ENCODE peak calls at places on chromosomes 3 and 15, in four cellular contexts. O, J, D and M are unnamed samples.

GRCh38 chr15:51828621-51829359 is 663 bp upstream of the TMOD3 start:
- DNase-seq in J (no peak), D (no peak), O (no peak), M (no peak)

GRCh38 chr3:64047214-64047613 is 23.9 kb upstream of the PSMD6 start:
- DNase-seq in O (no peak), J (no peak), D (no peak), M (no peak)

GRCh38 chr3:45010718-45011355 is 15.3 kb upstream of the CLEC3B start:
- DNase-seq in J (no peak), O (peak; percentile 53), D (no peak), M (peak; percentile 93)

GRCh38 chr3:174957081-174957480 is 97.9 kb downstream of the NAALADL2 start:
- DNase-seq in D (no peak), J (no peak), O (peak; percentile 17), M (peak; percentile 27)

GRCh38 chr3:33911525-33912322 is 113.3 kb downstream of the PDCD6IP start:
- DNase-seq in D (no peak), J (peak; percentile 52), O (peak; percentile 45), M (peak; percentile 21)

GRCh38 chr15:39998511-39998910 is 40.5 kb downstream of the SRP14 start:
- DNase-seq in O (no peak), D (no peak), J (no peak), M (no peak)

GRCh38 chr3:194178128-194178527 is 42.2 kb downstream of the HES1 start:
- DNase-seq in D (no peak), O (no peak), J (no peak), M (no peak)

GRCh38 chr15:89383635-89384604 is 49.3 kb upstream of the POLG start:
- DNase-seq in J (no peak), D (no peak), O (peak; percentile 73), M (no peak)

GRCh38 chr3:149623819-149624218 is 34.0 kb downstream of the WWTR1 start:
- DNase-seq in O (no peak), J (no peak), D (no peak), M (no peak)

DNA sequence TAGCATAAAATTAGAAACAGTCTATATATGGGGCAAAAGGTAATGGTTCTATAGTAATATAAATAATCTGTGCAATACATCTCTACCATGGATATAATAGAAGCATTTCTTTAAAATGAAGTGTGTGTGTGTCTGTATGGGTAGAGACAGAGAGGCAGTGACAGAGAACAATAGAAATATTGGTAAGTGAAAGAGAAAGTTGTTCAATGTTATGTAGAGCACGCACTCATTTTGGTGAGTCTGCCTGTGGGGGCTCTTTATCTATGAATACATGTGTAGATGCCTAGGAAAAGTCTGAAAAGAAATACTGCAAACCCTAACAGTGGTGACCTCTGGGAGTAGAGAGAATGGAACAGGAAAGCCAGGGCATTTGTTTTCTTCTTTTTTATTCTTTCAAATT is 182.6 kb downstream of the STAC start:
- DNase-seq in J (no peak), O (no peak), D (no peak), M (no peak)
- H3K4me3 ChIP-seq in J (no peak overlapping the region), O (no peak overlapping the region), D (no peak overlapping the region), M (no peak overlapping the region)

GRCh38 chr15:69271217-69271616 is 27.5 kb upstream of the PAQR5 start:
- DNase-seq in J (no peak), D (no peak), O (no peak), M (no peak)

GRCh38 chr15:69277316-69277715 is 21.4 kb upstream of the PAQR5 start:
- DNase-seq in O (no peak), D (no peak), J (no peak), M (no peak)

GRCh38 chr15:69275933-69276565 is 22.7 kb upstream of the PAQR5 start:
- DNase-seq in D (no peak), O (no peak), J (no peak), M (no peak)

GRCh38 chr15:69272139-69272538 is 26.6 kb upstream of the PAQR5 start:
- DNase-seq in D (no peak), O (peak; percentile 42), J (no peak), M (no peak)

DNA sequence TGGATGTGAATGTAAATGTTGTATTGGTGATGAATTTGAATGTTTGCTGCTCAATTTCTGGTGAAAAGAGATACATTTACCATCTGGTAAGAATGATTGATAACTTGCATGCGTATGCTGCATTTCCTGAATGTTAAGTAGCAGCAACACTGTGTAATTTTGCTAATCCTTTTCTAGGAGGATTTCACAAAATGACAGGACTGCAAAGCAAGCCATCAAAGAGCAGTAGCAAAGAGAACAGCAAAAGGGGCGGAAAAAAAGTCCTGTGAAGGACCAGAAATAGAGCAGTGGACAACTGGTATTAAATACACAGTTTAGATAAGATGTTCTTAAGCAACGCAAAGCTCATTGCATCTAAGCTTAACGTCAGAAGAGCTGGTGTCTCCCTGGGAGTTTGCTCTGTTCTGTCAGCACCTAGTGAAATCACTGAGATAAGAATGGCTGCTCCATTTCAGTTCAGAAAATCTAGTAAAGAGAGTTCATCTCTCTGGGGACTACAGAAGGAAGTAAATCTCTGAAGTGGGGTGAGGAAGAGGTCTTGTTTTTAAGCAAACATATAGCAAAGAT is 23.5 kb upstream of the PAQR5 start:
- DNase-seq in J (peak; percentile 35), O (peak; percentile 75), D (no peak), M (no peak)
- H3K4me3 ChIP-seq in J (no peak overlapping the region), O (no peak overlapping the region), D (no peak overlapping the region), M (no peak overlapping the region)

GRCh38 chr3:131020122-131020693 is 6.4 kb downstream of the ASTE1 start:
- DNase-seq in J (no peak), O (no peak), D (no peak), M (no peak)

GRCh38 chr3:131026321-131027151 is at the start of the genes ASTE1 and NEK11:
- DNase-seq in J (peak; percentile 88), D (peak; percentile 90), O (peak; percentile 84), M (peak; percentile 94)

GRCh38 chr3:131028844-131029243 is 2.2 kb downstream of the NEK11 start:
- DNase-seq in D (no peak), O (no peak), J (no peak), M (no peak)

GRCh38 chr3:131025500-131025899 is 1.1 kb downstream of the ASTE1 start:
- DNase-seq in J (no peak), D (no peak), O (no peak), M (no peak)
- H3K4me3 ChIP-seq in J (no peak overlapping the region), D (peak overlapping the region; percentile 81), O (peak overlapping the region; percentile 83), M (peak overlapping the region; percentile 67)

GRCh38 chr15:26630857-26631256 is 142.0 kb downstream of the GABRB3 start:
- DNase-seq in O (no peak), J (no peak), D (no peak), M (no peak)

GRCh38 chr15:26624128-26624527 is 148.7 kb downstream of the GABRB3 start:
- DNase-seq in D (no peak), O (no peak), J (no peak), M (no peak)

GRCh38 chr15:26628879-26629529 is 143.9 kb downstream of the GABRB3 start:
- DNase-seq in J (no peak), D (no peak), O (peak; percentile 11), M (peak; percentile 10)

GRCh38 chr15:26631894-26632293 is 141.0 kb downstream of the GABRB3 start:
- DNase-seq in O (no peak), D (no peak), J (no peak), M (no peak)

DNA sequence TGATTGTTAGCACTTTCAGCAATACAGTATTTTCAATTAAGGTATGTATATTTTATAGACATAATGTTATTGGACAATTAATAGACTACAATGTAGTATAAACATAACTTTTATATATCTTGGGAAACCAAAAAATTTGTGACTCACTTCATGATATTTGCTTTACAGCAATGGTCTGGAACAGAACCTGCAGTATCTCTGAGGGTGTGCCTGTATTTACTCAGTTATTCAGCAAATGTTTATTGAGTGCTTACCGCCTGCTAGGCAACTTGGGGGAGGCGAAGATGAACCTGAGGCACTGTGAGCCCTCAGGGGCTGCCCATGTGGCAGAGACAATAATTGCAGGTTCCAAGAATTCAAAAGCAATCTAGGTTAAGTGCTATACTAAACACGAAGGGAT is 144.8 kb downstream of the GABRB3 start:
- DNase-seq in J (no peak), D (no peak), O (no peak), M (no peak)
- H3K4me3 ChIP-seq in J (no peak overlapping the region), D (no peak overlapping the region), O (no peak overlapping the region), M (no peak overlapping the region)

DNA sequence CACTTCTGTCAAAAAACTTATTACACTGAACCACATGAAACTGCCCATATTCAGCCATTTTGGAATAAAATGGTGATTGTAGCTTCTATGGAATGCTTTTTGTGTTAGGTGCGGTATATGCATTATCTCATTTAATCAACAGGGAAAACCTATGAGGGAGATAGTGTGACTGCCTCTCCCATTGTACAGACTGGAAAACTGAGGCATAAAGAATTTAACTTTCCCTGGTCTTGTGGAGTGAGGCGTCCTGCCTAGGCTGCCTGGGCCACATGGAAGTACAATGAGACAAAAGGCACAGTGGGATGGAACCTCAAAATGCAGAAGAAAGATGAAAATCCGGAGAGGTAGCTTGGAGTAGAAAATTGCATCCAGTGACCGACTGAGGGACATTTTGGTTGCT is 80.2 kb downstream of the RPLP1 start:
- DNase-seq in J (no peak), O (no peak), D (no peak), M (no peak)
- H3K4me3 ChIP-seq in J (no peak overlapping the region), O (no peak overlapping the region), D (no peak overlapping the region), M (no peak overlapping the region)

GRCh38 chr3:99871231-99871898 is 53.7 kb downstream of the CMSS1 start:
- DNase-seq in D (no peak), J (no peak), O (no peak), M (no peak)
- H3K4me3 ChIP-seq in D (no peak overlapping the region), J (no peak overlapping the region), O (no peak overlapping the region), M (no peak overlapping the region)

GRCh38 chr3:187950671-187951070 is 203.3 kb upstream of the LPP start:
- DNase-seq in O (no peak), D (no peak), J (no peak), M (no peak)
- H3K4me3 ChIP-seq in O (no peak overlapping the region), D (no peak overlapping the region), J (no peak overlapping the region), M (no peak overlapping the region)

GRCh38 chr3:143329567-143330164 is 210.1 kb downstream of the CHST2 start:
- DNase-seq in J (no peak), O (peak; percentile 25), D (no peak), M (peak; percentile 48)
- H3K4me3 ChIP-seq in J (no peak overlapping the region), O (no peak overlapping the region), D (peak overlapping the region; percentile 0), M (no peak overlapping the region)

GRCh38 chr3:197021729-197022404 is 7.8 kb downstream of the MELTF start:
- DNase-seq in D (no peak), O (no peak), J (no peak), M (no peak)

GRCh38 chr3:197021231-197021630 is 8.4 kb downstream of the MELTF start:
- DNase-seq in O (no peak), D (no peak), J (no peak), M (no peak)

GRCh38 chr3:197023998-197024651 is 5.5 kb downstream of the MELTF start:
- DNase-seq in J (no peak), D (peak; percentile 10), O (no peak), M (no peak)

GRCh38 chr3:197023241-197023997 is 6.2 kb downstream of the MELTF start:
- DNase-seq in J (no peak), O (no peak), D (no peak), M (no peak)

GRCh38 chr3:197022405-197023231 is 7.0 kb downstream of the MELTF start:
- DNase-seq in J (no peak), D (no peak), O (no peak), M (no peak)
- H3K4me3 ChIP-seq in J (no peak overlapping the region), D (no peak overlapping the region), O (no peak overlapping the region), M (no peak overlapping the region)

DNA sequence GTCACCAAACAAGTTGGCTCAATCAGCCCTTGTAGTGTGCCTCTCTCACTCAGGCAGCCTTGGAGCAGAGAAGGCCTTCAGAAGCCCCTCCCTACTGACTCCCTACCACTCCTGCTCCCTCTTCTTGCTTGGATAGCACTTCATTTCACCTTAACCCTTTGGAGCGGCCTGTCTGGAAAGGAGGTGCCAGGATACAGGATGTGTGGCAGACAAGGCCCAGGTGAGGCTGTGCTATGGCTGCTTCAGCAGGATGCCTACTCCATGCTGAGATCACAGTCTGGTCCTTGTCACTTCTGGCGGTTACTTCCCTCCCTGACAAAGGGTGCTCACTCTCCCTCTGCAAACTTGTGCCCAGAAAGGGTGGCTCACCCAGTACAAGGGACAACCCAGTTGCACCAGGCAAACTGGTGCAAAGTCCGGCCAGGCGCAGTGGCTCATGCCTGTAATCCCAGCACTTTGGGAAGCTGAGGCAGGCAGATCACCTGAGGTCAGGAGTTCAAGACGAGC is 1.0 kb downstream of the MON1A start:
- DNase-seq in J (no peak), O (no peak), D (no peak), M (no peak)
- H3K4me3 ChIP-seq in J (no peak overlapping the region), O (peak overlapping the region; percentile 86), D (peak overlapping the region; percentile 98), M (peak overlapping the region; percentile 86)